ENCODE peak calls at places on chromosomes 1 and 21, in nine cellular contexts. J, T, A, D, B, S, K, C and W are unnamed samples. For H3K4me1, the result is how much of the 10 kb centered on the place peaks cover.

GRCh38 chr1:213154056-213154677 is 103.1 kb downstream of the RPS6KC1 start:
- DNase-seq in J (no peak), T (no peak), A (peak), D (no peak), B (no peak), S (no peak), K (no peak), C (peak), W (no peak)

GRCh38 chr1:94884101-94884875 is 42.6 kb downstream of the CNN3 start:
- DNase-seq in J (no peak), T (no peak), A (no peak), D (peak), B (no peak), S (no peak), K (peak), C (peak), W (peak)

GRCh38 chr21:46662765-46663500 is 27.5 kb downstream of the PRMT2 start:
- DNase-seq in J (no peak), T (no peak), A (no peak), D (no peak), B (no peak), S (no peak), K (no peak), C (no peak), W (no peak)

GRCh38 chr21:45767071-45768006 is 123.8 kb downstream of the PCBP3 start:
- DNase-seq in J (no peak), T (no peak), A (no peak), D (peak), B (no peak), S (no peak), K (no peak), C (no peak), W (no peak)

GRCh38 chr1:75559141-75559540 is 51.8 kb downstream of the SLC44A5 start:
- DNase-seq in J (no peak), T (no peak), A (no peak), D (no peak), B (no peak), S (no peak), K (no peak), C (no peak), W (no peak)

GRCh38 chr1:903721-904270 is 19.9 kb upstream of the SAMD11 start:
- DNase-seq in J (peak), T (no peak), A (no peak), D (no peak), B (peak), S (no peak), K (peak), C (peak), W (peak)

GRCh38 chr1:162822391-162823200 is 32.1 kb downstream of the HSD17B7 start:
- DNase-seq in J (no peak), T (peak), A (peak), D (peak), B (peak), S (peak), K (peak), C (peak), W (peak)

GRCh38 chr1:188022661-188023060 is 1193.9 kb downstream of the PLA2G4A start:
- DNase-seq in J (no peak), T (no peak), A (no peak), D (no peak), B (no peak), S (no peak), K (no peak), C (no peak), W (no peak)

GRCh38 chr1:232319106-232319505 is 310.8 kb downstream of the SIPA1L2 start:
- DNase-seq in J (peak), T (no peak), A (no peak), D (no peak), B (no peak), S (peak), K (no peak), C (no peak), W (no peak)

GRCh38 chr1:211577826-211578639 is 928 bp downstream of the SLC30A1 start:
- DNase-seq in J (peak), T (peak), A (peak), D (peak), B (peak), S (peak), K (peak), C (peak), W (peak)

GRCh38 chr21:46559291-46559983 is 45.4 kb downstream of the S100B start:
- DNase-seq in J (peak), T (no peak), A (no peak), D (no peak), B (no peak), S (no peak), K (no peak), C (peak), W (no peak)

GRCh38 chr1:95381980-95382379 is 148.0 kb downstream of the RWDD3 start:
- DNase-seq in J (no peak), T (no peak), A (no peak), D (no peak), B (no peak), S (no peak), K (no peak), C (no peak), W (no peak)

GRCh38 chr1:97925161-97925560 is 4.3 kb upstream of the DPYD start:
- DNase-seq in J (no peak), T (no peak), A (no peak), D (no peak), B (no peak), S (no peak), K (peak), C (no peak), W (no peak)

GRCh38 chr1:236400061-236400638 is 6.1 kb downstream of the EDARADD start:
- DNase-seq in J (peak), T (no peak), A (no peak), D (no peak), B (no peak), S (no peak), K (peak), C (no peak), W (peak)

GRCh38 chr1:204407314-204407971 is 4.2 kb downstream of the PPP1R15B start:
- DNase-seq in J (no peak), T (no peak), A (no peak), D (no peak), B (no peak), S (no peak), K (no peak), C (no peak), W (no peak)

GRCh38 chr1:53600001-53600400 is 139.0 kb downstream of the GLIS1 start:
- DNase-seq in J (no peak), T (no peak), A (no peak), D (no peak), B (no peak), S (no peak), K (peak), C (no peak), W (no peak)

GRCh38 chr1:177170756-177171535 is at the start of gene BRINP2:
- DNase-seq in J (no peak), T (peak), A (peak), D (peak), B (no peak), S (peak), K (peak), C (peak), W (peak)

GRCh38 chr1:29527314-29528004 is 291.1 kb downstream of the PTPRU start:
- DNase-seq in J (no peak), T (no peak), A (no peak), D (no peak), B (no peak), S (no peak), K (peak), C (peak), W (peak)

GRCh38 chr1:109024651-109025050 is 17.3 kb downstream of the WDR47 start:
- DNase-seq in J (no peak), T (no peak), A (no peak), D (no peak), B (no peak), S (no peak), K (no peak), C (no peak), W (no peak)

GRCh38 chr1:54947540-54947939 is 32.9 kb upstream of the TMEM61 start:
- DNase-seq in J (no peak), T (no peak), A (no peak), D (no peak), B (no peak), S (no peak), K (no peak), C (no peak), W (no peak)

GRCh38 chr1:33814166-33814565 is 49.7 kb upstream of the HMGB4 start:
- DNase-seq in J (peak), T (no peak), A (no peak), D (no peak), B (no peak), S (no peak), K (no peak), C (no peak), W (no peak)

GRCh38 chr1:27760411-27760810 is 12.6 kb upstream of the STX12 start:
- DNase-seq in J (no peak), T (peak), A (no peak), D (no peak), B (no peak), S (no peak), K (no peak), C (no peak), W (no peak)

GRCh38 chr1:110428961-110429360 is 21.5 kb upstream of the LAMTOR5 start:
- DNase-seq in J (no peak), T (no peak), A (no peak), D (no peak), B (no peak), S (no peak), K (no peak), C (no peak), W (no peak)

GRCh38 chr1:204971700-204972336 is 71.2 kb upstream of the CNTN2 start:
- DNase-seq in J (no peak), T (peak), A (peak), D (peak), B (no peak), S (no peak), K (no peak), C (no peak), W (no peak)

GRCh38 chr1:210269981-210270380 is 37.4 kb downstream of the SERTAD4 start:
- DNase-seq in J (no peak), T (no peak), A (no peak), D (no peak), B (no peak), S (no peak), K (no peak), C (no peak), W (no peak)

GRCh38 chr21:20721151-20721550 is 277.1 kb upstream of the NCAM2 start:
- DNase-seq in J (no peak), T (no peak), A (no peak), D (no peak), B (no peak), S (no peak), K (no peak), C (no peak), W (no peak)

GRCh38 chr1:10704383-10704882 is 92.0 kb downstream of the CASZ1 start:
- DNase-seq in J (no peak), T (no peak), A (no peak), D (no peak), B (no peak), S (no peak), K (peak), C (peak), W (peak)

GRCh38 chr1:48025076-48025475 is 27.9 kb upstream of the TRABD2B start:
- DNase-seq in J (no peak), T (no peak), A (no peak), D (no peak), B (no peak), S (no peak), K (peak), C (no peak), W (peak)

GRCh38 chr1:234962340-234962989 is 166.2 kb downstream of the TOMM20 start:
- DNase-seq in J (peak), T (peak), A (no peak), D (peak), B (peak), S (peak), K (no peak), C (no peak), W (no peak)

GRCh38 chr21:44291936-44292811 is 6.5 kb downstream of the AIRE start:
- DNase-seq in J (no peak), T (no peak), A (peak), D (no peak), B (peak), S (no peak), K (no peak), C (no peak), W (peak)

GRCh38 chr1:243325305-243325890 is 69.6 kb downstream of the SDCCAG8 start:
- DNase-seq in J (no peak), T (peak), A (no peak), D (peak), B (no peak), S (no peak), K (no peak), C (no peak), W (peak)

GRCh38 chr1:161843156-161843555 is 77.0 kb downstream of the ATF6 start:
- DNase-seq in J (no peak), T (no peak), A (no peak), D (no peak), B (no peak), S (no peak), K (no peak), C (no peak), W (no peak)

GRCh38 chr1:99643021-99643779 is 2.7 kb upstream of the PALMD start:
- DNase-seq in J (no peak), T (no peak), A (no peak), D (no peak), B (no peak), S (no peak), K (no peak), C (no peak), W (no peak)

GRCh38 chr1:95994643-95995042 is 726.9 kb upstream of the PTBP2 start:
- DNase-seq in J (no peak), T (no peak), A (no peak), D (no peak), B (no peak), S (no peak), K (no peak), C (no peak), W (no peak)

GRCh38 chr21:43578677-43579313 is 80.5 kb downstream of the HSF2BP start:
- DNase-seq in J (no peak), T (no peak), A (no peak), D (no peak), B (no peak), S (no peak), K (no peak), C (peak), W (no peak)

GRCh38 chr1:168386949-168387586 is 106.4 kb downstream of the TBX19 start:
- DNase-seq in J (no peak), T (peak), A (peak), D (peak), B (peak), S (no peak), K (peak), C (peak), W (peak)

GRCh38 chr21:37380349-37381323 is 14.1 kb downstream of the DYRK1A start:
- DNase-seq in J (no peak), T (no peak), A (peak), D (no peak), B (no peak), S (no peak), K (no peak), C (peak), W (peak)

DNA sequence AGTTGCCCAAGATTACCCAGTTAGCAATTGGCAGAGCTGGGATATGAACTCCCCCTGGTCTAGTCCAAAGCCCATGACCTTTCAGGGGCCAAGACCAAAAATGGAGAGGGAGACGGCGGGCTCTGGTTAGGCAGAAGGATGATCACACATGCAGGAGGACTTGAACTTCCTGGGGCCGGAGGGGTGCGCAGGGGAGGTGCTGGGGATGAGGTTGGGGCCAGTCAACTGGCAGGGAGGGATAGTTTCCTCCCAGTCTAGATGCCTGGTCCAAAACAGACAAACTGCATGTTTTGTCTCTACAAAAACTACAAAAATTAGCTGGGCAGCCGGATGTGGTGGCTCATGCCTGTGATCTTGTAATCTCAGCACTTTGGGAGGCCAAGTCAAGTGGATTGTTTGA is 78.1 kb downstream of the NKAIN1 start:
- DNase-seq in J (no peak), T (no peak), A (no peak), D (no peak), B (no peak), S (no peak), K (no peak), C (no peak), W (no peak)
- H3K4me1 ChIP-seq in J (under half), T (under half), A (under half), D (under half), B (under half), S (under half), K (under half), C (under half), W (under half)

GRCh38 chr1:57131701-57132394 is 166.0 kb upstream of the C8B start:
- DNase-seq in J (no peak), T (no peak), A (no peak), D (no peak), B (no peak), S (no peak), K (no peak), C (no peak), W (no peak)

GRCh38 chr1:57137980-57138379 is 172.2 kb upstream of the C8B start:
- DNase-seq in J (no peak), T (no peak), A (no peak), D (no peak), B (no peak), S (no peak), K (no peak), C (no peak), W (no peak)

GRCh38 chr1:57133686-57134085 is 167.9 kb upstream of the C8B start:
- DNase-seq in J (no peak), T (no peak), A (no peak), D (no peak), B (no peak), S (no peak), K (no peak), C (no peak), W (no peak)

GRCh38 chr1:57131257-57131656 is 165.4 kb upstream of the C8B start:
- DNase-seq in J (no peak), T (no peak), A (no peak), D (no peak), B (no peak), S (no peak), K (no peak), C (no peak), W (no peak)

DNA sequence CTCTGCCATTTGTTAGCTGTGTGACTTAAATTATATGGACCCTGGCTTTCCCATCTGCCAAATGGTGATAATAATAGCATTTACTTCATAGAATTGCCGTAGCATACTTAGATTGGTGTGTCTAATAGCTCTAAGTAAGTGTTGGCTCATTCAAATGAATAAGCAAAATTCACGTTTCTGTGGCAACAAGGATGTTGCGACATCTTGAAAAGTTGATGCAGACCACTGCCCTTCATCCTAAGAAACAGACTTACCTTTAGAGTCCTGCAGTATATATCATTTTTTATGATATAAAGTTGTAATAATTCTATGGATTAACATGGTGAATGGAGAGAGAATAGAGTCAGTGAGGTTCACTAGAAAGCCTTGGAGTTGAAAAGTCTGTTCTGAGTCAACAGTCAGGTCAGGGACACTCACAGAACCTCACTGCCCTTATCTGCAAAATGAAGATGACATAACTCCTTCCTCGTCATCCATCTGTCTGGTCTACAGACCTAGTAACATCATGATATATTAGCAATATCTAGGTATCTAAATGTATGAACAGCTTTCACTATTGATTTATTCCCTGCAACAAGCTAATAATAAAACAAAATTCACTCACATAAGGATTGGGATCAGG is 167.3 kb upstream of the C8B start:
- DNase-seq in J (no peak), T (no peak), A (no peak), D (no peak), B (no peak), S (no peak), K (no peak), C (no peak), W (no peak)
- H3K4me1 ChIP-seq in J (under half), T (under half), A (under half), D (under half), B (under half), S (under half), K (under half), C (under half), W (under half)

GRCh38 chr1:12148160-12148957 is 18.4 kb upstream of the TNFRSF1B start:
- DNase-seq in J (no peak), T (no peak), A (peak), D (no peak), B (no peak), S (no peak), K (no peak), C (peak), W (no peak)
- H3K4me1 ChIP-seq in J (under half), T (under half), A (half or more), D (under half), B (under half), S (under half), K (under half), C (under half), W (under half)

DNA sequence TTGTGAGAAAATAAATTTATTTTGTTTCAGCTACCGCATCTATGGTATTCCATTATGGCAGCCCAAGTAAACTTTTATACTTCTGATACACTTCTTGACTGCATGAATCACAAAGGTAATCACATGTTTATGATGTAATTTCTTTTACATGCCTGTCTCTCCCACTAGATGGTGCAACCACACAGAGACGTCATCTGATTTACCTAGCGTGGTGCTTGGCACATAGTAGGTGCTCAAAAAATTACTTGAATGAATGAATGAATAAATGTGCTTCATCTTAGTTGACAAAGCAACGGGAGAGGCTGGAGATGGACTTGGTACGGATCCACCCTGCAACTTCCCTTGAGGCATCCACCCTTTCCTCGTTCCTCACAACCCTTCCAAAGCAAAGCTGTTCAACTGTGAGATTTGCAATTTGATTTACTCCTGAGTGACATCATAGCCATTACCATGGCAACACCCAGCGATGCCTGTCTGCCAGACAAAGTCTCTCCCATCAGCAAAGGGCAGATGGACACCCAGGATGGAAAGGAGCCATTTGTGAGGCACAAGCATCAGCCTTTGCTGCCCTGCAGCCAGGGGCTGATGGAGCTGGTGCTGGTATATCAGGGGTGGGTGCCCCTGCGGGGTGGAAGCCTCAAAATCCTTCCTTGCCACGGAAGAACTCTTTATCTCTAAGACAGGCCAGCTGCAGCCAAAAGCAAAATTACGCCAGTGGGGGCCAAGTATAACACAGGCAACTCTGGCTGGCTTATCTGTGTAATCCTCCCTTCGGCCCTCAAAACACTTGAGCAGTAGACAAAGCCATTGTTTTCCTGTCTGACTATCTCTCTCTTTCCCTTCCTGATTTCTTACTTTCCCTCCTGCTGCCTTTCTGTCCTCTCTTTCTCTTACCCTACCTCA is 18.9 kb upstream of the VWA5B1 start:
- DNase-seq in J (no peak), T (no peak), A (no peak), D (no peak), B (no peak), S (no peak), K (no peak), C (no peak), W (peak)
- H3K4me1 ChIP-seq in J (under half), T (under half), A (under half), D (under half), B (under half), S (under half), K (under half), C (under half), W (under half)

GRCh38 chr21:34201001-34201400 is 127.6 kb downstream of the MRPS6 start:
- DNase-seq in J (no peak), T (no peak), A (no peak), D (no peak), B (no peak), S (no peak), K (no peak), C (no peak), W (no peak)
- H3K4me1 ChIP-seq in J (under half), T (under half), A (under half), D (under half), B (under half), S (under half), K (under half), C (half or more), W (half or more)

GRCh38 chr1:155244368-155245162 is 10.7 kb downstream of the ENTREP3 start:
- DNase-seq in J (peak), T (peak), A (peak), D (peak), B (peak), S (peak), K (peak), C (peak), W (peak)
- H3K4me1 ChIP-seq in J (under half), T (under half), A (under half), D (under half), B (under half), S (under half), K (under half), C (under half), W (under half)